ENCODE peak calls at places on chromosomes 1 and 21, in five cellular contexts. T is pancreas, U is mesendoderm, E is suprapubic skin, O is SW 1271. M is an unnamed sample.

GRCh38 chr1:21919520-21919919 is 17.6 kb downstream of the HSPG2 start:
- DNase-seq in T (no peak), U (no peak), E (no peak), O (no peak), M (no peak)

GRCh38 chr1:89199515-89199914 is 773 bp upstream of the GBP4 start:
- DNase-seq in T (no peak), U (no peak), E (no peak), O (no peak), M (no peak)

GRCh38 chr1:223197923-223198627 is 55.0 kb upstream of the TLR5 start:
- DNase-seq in T (no peak), U (no peak), E (no peak), O (no peak), M (no peak)

GRCh38 chr1:23217421-23218115 is at the start of gene HTR1D:
- DNase-seq in T (peak), U (peak), E (no peak), O (peak), M (no peak)

GRCh38 chr1:184843732-184844495 is 89.3 kb upstream of the EDEM3 start:
- DNase-seq in T (no peak), U (no peak), E (no peak), O (no peak), M (no peak)

GRCh38 chr1:205680073-205680851 is at the start of gene SLC45A3:
- DNase-seq in T (peak), U (no peak), E (no peak), O (peak), M (no peak)

GRCh38 chr1:162349635-162350330 is 26.9 kb downstream of the SPATA46 start:
- DNase-seq in T (no peak), U (peak), E (no peak), O (peak), M (no peak)

GRCh38 chr1:114337417-114337816 is 173.6 kb downstream of the TRIM33 start:
- DNase-seq in T (no peak), U (no peak), E (no peak), O (no peak), M (no peak)

GRCh38 chr1:105270966-105271365 is 1521.3 kb downstream of the AMY1C start:
- DNase-seq in T (no peak), U (no peak), E (no peak), O (no peak), M (no peak)

GRCh38 chr1:67684526-67685066 is 405 bp upstream of the GADD45A start:
- DNase-seq in T (no peak), U (no peak), E (no peak), O (no peak), M (no peak)

GRCh38 chr21:43814215-43815106 is 25.1 kb downstream of the RRP1 start:
- DNase-seq in T (no peak), U (peak), E (no peak), O (no peak), M (no peak)

GRCh38 chr1:157151068-157151467 is 12.9 kb upstream of the ETV3 start:
- DNase-seq in T (no peak), U (no peak), E (no peak), O (no peak), M (no peak)

GRCh38 chr1:162373541-162374375 is 2.9 kb downstream of the SPATA46 start:
- DNase-seq in T (no peak), U (no peak), E (no peak), O (no peak), M (no peak)

GRCh38 chr21:31281561-31281960 is 62.5 kb downstream of the TIAM1 start:
- DNase-seq in T (no peak), U (no peak), E (no peak), O (no peak), M (no peak)

GRCh38 chr1:209652873-209653401 is 712 bp upstream of the LAMB3 start:
- DNase-seq in T (peak), U (peak), E (peak), O (peak), M (peak)

GRCh38 chr1:15749399-15750291 is 7.3 kb downstream of the TMEM82 start:
- DNase-seq in T (peak), U (no peak), E (no peak), O (no peak), M (no peak)

GRCh38 chr1:232519186-232519585 is 110.7 kb downstream of the SIPA1L2 start:
- DNase-seq in T (no peak), U (peak), E (no peak), O (no peak), M (no peak)

M was measured in type B pancreatic cell.